ENCODE peak calls at places on chromosomes 2 and 18, in five cellular contexts. K is SK-N-SH, E is H9, S is stomach, C is adrenal gland. Y is an unnamed sample.

GRCh38 chr2:10534514-10535250 is 86.6 kb upstream of the ODC1 start:
- DNase-seq in K (no peak), E (no peak), S (no peak), C (no peak), Y (no peak)

GRCh38 chr2:213241817-213242216 is 42.4 kb upstream of the SPAG16 start:
- DNase-seq in K (no peak), E (no peak), S (no peak), C (no peak), Y (no peak)

GRCh38 chr18:64110692-64111480 is 38.0 kb downstream of the LINC00305 start:
- DNase-seq in K (no peak), E (no peak), S (no peak), C (no peak), Y (no peak)

GRCh38 chr2:55595536-55595935 is 21.9 kb downstream of the PPP4R3B start:
- DNase-seq in K (no peak), E (no peak), S (no peak), C (no peak), Y (no peak)

GRCh38 chr2:15672961-15673918 is 81.6 kb downstream of the DDX1 start:
- DNase-seq in K (no peak), E (no peak), S (no peak), C (no peak), Y (no peak)

GRCh38 chr18:48818329-48819254 is 132.2 kb downstream of the SMAD7 start:
- DNase-seq in K (no peak), E (peak; percentile 17), S (peak; percentile 17), C (peak; percentile 1), Y (no peak)

GRCh38 chr2:74919827-74920226 is 38.6 kb upstream of the POLE4 start:
- DNase-seq in K (peak; percentile 86), E (peak; percentile 89), S (peak; percentile 68), C (peak; percentile 57), Y (peak; percentile 68)

GRCh38 chr2:191463790-191464189 is 214.1 kb upstream of the NABP1 start:
- DNase-seq in K (no peak), E (no peak), S (peak; percentile 69), C (peak; percentile 45), Y (peak; percentile 68)

GRCh38 chr2:127598711-127599110 is 47.2 kb upstream of the GPR17 start:
- DNase-seq in K (no peak), E (no peak), S (no peak), C (no peak), Y (no peak)

GRCh38 chr18:5628512-5629255 is 84.9 kb upstream of the EPB41L3 start:
- DNase-seq in K (peak; percentile 53), E (no peak), S (peak; percentile 31), C (peak; percentile 61), Y (peak; percentile 37)

GRCh38 chr2:241808701-241809382 is at the start of gene NEU4:
- DNase-seq in K (peak; percentile 51), E (peak; percentile 45), S (no peak), C (no peak), Y (no peak)

GRCh38 chr18:23209031-23209430 is 73.7 kb downstream of the CABLES1 start:
- DNase-seq in K (no peak), E (no peak), S (no peak), C (no peak), Y (no peak)

GRCh38 chr2:11829324-11829946 is 83.0 kb downstream of the LPIN1 start:
- DNase-seq in K (peak; percentile 89), E (peak; percentile 91), S (peak; percentile 63), C (peak; percentile 84), Y (peak; percentile 61)

GRCh38 chr18:28904789-28905364 is 727.9 kb upstream of the CDH2 start:
- DNase-seq in K (no peak), E (no peak), S (no peak), C (no peak), Y (no peak)

GRCh38 chr2:23293063-23293462 is 91.9 kb upstream of the KLHL29 start:
- DNase-seq in K (no peak), E (no peak), S (no peak), C (peak; percentile 43), Y (peak; percentile 23)

GRCh38 chr2:149586898-149587219 is 716 bp downstream of the MMADHC start:
- DNase-seq in K (no peak), E (no peak), S (no peak), C (no peak), Y (no peak)

GRCh38 chr18:23725827-23726661 is 36.8 kb downstream of the LAMA3 start:
- DNase-seq in K (no peak), E (no peak), S (no peak), C (no peak), Y (no peak)

GRCh38 chr2:238278626-238279323 is 9.6 kb downstream of the PER2 start:
- DNase-seq in K (no peak), E (no peak), S (no peak), C (no peak), Y (no peak)

GRCh38 chr2:9914384-9915065 is 37.0 kb upstream of the GRHL1 start:
- DNase-seq in K (no peak), E (no peak), S (no peak), C (peak; percentile 91), Y (no peak)

GRCh38 chr18:76660571-76661192 is 161.7 kb upstream of the ZNF236 start:
- DNase-seq in K (no peak), E (no peak), S (no peak), C (no peak), Y (no peak)

GRCh38 chr18:48894799-48895346 is 55.9 kb downstream of the SMAD7 start:
- DNase-seq in K (no peak), E (no peak), S (no peak), C (no peak), Y (no peak)

GRCh38 chr2:234368861-234369261 is 128.0 kb downstream of the ARL4C start:
- DNase-seq in K (no peak), E (no peak), S (no peak), C (no peak), Y (no peak)

GRCh38 chr2:182447843-182448242 is 21.0 kb upstream of the PDE1A start:
- DNase-seq in K (no peak), E (no peak), S (no peak), C (no peak), Y (no peak)

GRCh38 chr18:12890964-12891363 is 6.9 kb upstream of the PTPN2 start:
- DNase-seq in K (no peak), E (no peak), S (no peak), C (no peak), Y (no peak)

GRCh38 chr2:26697425-26697824 is 4.9 kb downstream of the KCNK3 start:
- DNase-seq in K (no peak), E (no peak), S (no peak), C (no peak), Y (peak; percentile 92)

GRCh38 chr2:167715932-167716331 is 531.5 kb downstream of the STK39 start:
- DNase-seq in K (no peak), E (peak; percentile 51), S (no peak), C (no peak), Y (no peak)

GRCh38 chr2:167509585-167509984 is 621.3 kb downstream of the XIRP2 start:
- DNase-seq in K (no peak), E (peak; percentile 31), S (no peak), C (no peak), Y (no peak)

GRCh38 chr2:11343344-11343625 is 1.2 kb downstream of the ROCK2 start:
- DNase-seq in K (no peak), E (no peak), S (no peak), C (no peak), Y (no peak)

GRCh38 chr2:241121008-241121407 is 18.9 kb upstream of the MTERF4 start:
- DNase-seq in K (no peak), E (no peak), S (no peak), C (no peak), Y (no peak)

DNA sequence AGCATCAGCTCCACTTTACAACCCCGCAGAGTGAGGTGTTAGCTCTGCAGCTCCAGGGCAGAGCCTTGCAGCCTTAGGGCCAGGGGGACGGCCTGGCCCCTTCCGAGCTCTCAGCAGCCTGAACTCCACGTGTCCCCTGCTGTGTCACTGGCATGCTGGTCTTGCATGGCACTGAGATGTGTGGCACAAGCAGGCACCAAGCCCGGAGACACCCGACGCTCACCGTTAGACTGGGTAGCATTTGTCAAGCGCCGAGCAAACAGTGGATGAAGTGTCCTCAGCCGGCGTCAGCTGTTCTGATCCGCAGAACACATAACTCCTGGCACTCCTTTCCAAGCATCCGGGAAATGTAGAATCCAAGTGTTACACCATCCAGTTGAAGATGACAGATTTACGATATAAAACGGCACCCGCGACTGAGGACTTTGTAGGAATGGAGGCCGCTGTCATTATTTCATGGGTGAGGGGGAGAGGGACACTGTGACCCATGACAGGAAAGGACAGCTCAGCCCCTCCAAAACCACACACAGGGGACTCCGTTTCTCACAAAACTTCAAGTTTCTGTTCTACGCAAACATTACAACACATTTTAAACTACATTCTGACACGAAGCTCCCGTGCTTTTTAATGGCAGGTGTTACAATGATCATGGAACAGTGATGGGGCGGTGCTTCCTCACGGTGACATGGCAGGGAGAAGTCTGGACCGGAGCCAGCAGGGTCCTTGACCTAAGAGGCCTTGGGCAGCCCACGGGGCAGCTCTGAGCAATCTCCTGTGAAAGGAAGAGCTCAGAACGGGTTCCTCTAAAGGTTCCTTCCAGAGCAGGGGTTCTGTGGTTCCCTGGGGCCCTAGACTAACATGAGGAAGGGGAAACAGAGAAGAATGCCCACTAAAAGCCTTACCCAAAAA is 89.4 kb downstream of the HDAC4 start:
- DNase-seq in K (no peak), E (peak; percentile 8), S (peak; percentile 25), C (peak; percentile 68), Y (peak; percentile 52)
- H3K4me1 ChIP-seq in K (peaks cover 75% of the 10 kb centered on the region), E (no peaks in the 10 kb centered on the region), S (peaks cover 85% of the 10 kb centered on the region), C (peaks cover 59% of the 10 kb centered on the region), Y (peaks cover 1% of the 10 kb centered on the region)

DNA sequence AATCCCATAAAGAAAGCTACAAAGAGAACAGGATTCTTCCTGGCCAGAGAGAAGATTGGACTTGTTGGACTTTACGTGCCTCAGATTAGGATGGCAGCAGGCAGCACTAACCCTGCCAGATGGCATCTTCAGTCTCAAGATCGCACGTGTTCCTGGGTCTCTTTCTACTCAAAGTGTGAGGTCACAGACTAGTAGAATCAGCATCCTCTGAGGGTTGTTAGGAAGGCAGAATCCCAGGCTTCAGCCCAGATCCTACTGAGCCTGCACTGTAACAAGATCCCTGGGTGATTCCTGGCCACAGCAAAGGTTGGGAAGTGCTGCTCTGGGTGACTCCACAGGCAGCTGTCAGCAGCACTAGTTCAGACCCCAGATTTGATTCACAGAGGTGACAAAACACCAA is 39.4 kb downstream of the EPAS1 start:
- DNase-seq in K (no peak), E (no peak), S (no peak), C (no peak), Y (no peak)
- H3K4me1 ChIP-seq in K (peaks cover 97% of the 10 kb centered on the region), E (peaks cover 10% of the 10 kb centered on the region), S (peaks cover 86% of the 10 kb centered on the region), C (peaks cover 68% of the 10 kb centered on the region), Y (peaks cover 91% of the 10 kb centered on the region)

GRCh38 chr2:65116645-65117044 is 13.3 kb downstream of the RAB1A start:
- DNase-seq in K (no peak), E (no peak), S (no peak), C (no peak), Y (no peak)

GRCh38 chr2:65120990-65121693 is 8.8 kb downstream of the RAB1A start:
- DNase-seq in K (no peak), E (no peak), S (no peak), C (no peak), Y (no peak)

GRCh38 chr2:65122313-65122712 is 7.6 kb downstream of the RAB1A start:
- DNase-seq in K (no peak), E (no peak), S (no peak), C (no peak), Y (no peak)
- H3K4me1 ChIP-seq in K (no peaks in the 10 kb centered on the region), E (no peaks in the 10 kb centered on the region), S (peaks cover 85% of the 10 kb centered on the region), C (peaks cover 67% of the 10 kb centered on the region), Y (peaks cover 85% of the 10 kb centered on the region)

DNA sequence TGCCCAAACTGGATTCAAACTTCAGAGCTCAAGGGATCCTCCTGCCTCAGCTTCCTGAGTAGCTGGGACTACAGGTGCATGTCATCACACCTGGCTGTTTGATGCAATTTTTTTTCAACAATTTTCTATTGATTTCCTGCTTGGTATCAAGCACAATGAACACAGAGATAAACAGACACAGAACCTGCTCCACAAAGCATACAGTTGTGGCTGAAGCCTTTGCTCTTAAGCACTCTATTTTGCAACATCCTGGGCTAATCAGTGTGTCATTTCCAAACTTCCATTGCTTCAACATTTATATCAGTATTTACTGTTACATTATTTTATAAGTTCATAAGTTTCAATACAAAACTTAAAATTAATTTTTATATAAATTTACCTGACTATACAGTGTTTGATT is 79.4 kb downstream of the NEB start:
- DNase-seq in K (no peak), E (no peak), S (no peak), C (no peak), Y (no peak)
- H3K4me1 ChIP-seq in K (no peaks in the 10 kb centered on the region), E (no peaks in the 10 kb centered on the region), S (no peaks in the 10 kb centered on the region), C (no peaks in the 10 kb centered on the region), Y (no peaks in the 10 kb centered on the region)

Y was measured in body of pancreas.